ENCODE peak calls at places on chromosome 12, in ten cellular contexts. B is retinal pigment epithelial cell, C is thoracic aorta, K is MCF 10A, U is OCI-LY7, P is cardiac fibroblast, W is right lobe of liver, Q is HCT116, H is AG09319, E is pancreas. X is an unnamed sample.

GRCh38 chr12:116532986-116533342 is 26.2 kb upstream of the MAP1LC3B2 start:
- DNase-seq in B (no peak), C (no peak), K (no peak), U (no peak), P (no peak), W (no peak), Q (no peak), H (no peak), E (no peak), X (no peak)

GRCh38 chr12:24596768-24597388 is 352.0 kb downstream of the BCAT1 start:
- DNase-seq in B (peak), C (no peak), K (peak), U (peak), P (peak), W (no peak), Q (no peak), H (peak), E (no peak), X (no peak)

GRCh38 chr12:105955976-105956375 is 182.8 kb downstream of the NUAK1 start:
- DNase-seq in B (no peak), C (no peak), K (no peak), U (no peak), P (no peak), W (no peak), Q (no peak), H (no peak), E (no peak), X (no peak)

GRCh38 chr12:124827588-124828184 is 36.0 kb downstream of the SCARB1 start:
- DNase-seq in B (no peak), C (no peak), K (no peak), U (no peak), P (no peak), W (no peak), Q (no peak), H (no peak), E (no peak), X (peak)

GRCh38 chr12:125381373-125381772 is 316.1 kb downstream of the AACS start:
- DNase-seq in B (no peak), C (no peak), K (no peak), U (no peak), P (no peak), W (no peak), Q (no peak), H (no peak), E (no peak), X (no peak)

GRCh38 chr12:11568762-11569478 is 80.6 kb upstream of the ETV6 start:
- DNase-seq in B (no peak), C (no peak), K (no peak), U (no peak), P (no peak), W (no peak), Q (no peak), H (no peak), E (no peak), X (no peak)

GRCh38 chr12:106123551-106123991 is 15.2 kb downstream of the NUAK1 start:
- DNase-seq in B (no peak), C (no peak), K (no peak), U (no peak), P (peak), W (no peak), Q (no peak), H (no peak), E (no peak), X (no peak)

GRCh38 chr12:12797789-12798142 is 12.3 kb downstream of the APOLD1 start:
- DNase-seq in B (no peak), C (no peak), K (no peak), U (no peak), P (no peak), W (no peak), Q (no peak), H (no peak), E (no peak), X (no peak)

GRCh38 chr12:65442418-65442817 is 163.9 kb downstream of the MSRB3 start:
- DNase-seq in B (no peak), C (no peak), K (no peak), U (no peak), P (no peak), W (no peak), Q (no peak), H (no peak), E (no peak), X (no peak)

GRCh38 chr12:93098077-93098476 is 169.0 kb upstream of the EEA1 start:
- DNase-seq in B (no peak), C (peak), K (peak), U (peak), P (peak), W (peak), Q (peak), H (no peak), E (peak), X (peak)

GRCh38 chr12:82012176-82012575 is 253.0 kb upstream of the PPFIA2 start:
- DNase-seq in B (no peak), C (no peak), K (no peak), U (no peak), P (no peak), W (no peak), Q (no peak), H (no peak), E (no peak), X (no peak)

GRCh38 chr12:47214771-47215170 is 135.0 kb upstream of the AMIGO2 start:
- DNase-seq in B (no peak), C (no peak), K (no peak), U (no peak), P (no peak), W (no peak), Q (no peak), H (no peak), E (no peak), X (no peak)

GRCh38 chr12:22631863-22632463 is 7.0 kb downstream of the ETNK1 start:
- DNase-seq in B (no peak), C (no peak), K (peak), U (peak), P (peak), W (no peak), Q (no peak), H (no peak), E (no peak), X (no peak)

GRCh38 chr12:117063162-117063911 is 35.9 kb downstream of the TESC start:
- DNase-seq in B (no peak), C (no peak), K (no peak), U (no peak), P (no peak), W (no peak), Q (no peak), H (no peak), E (no peak), X (peak)

GRCh38 chr12:24416423-24417109 is 467.1 kb upstream of the SOX5 start:
- DNase-seq in B (no peak), C (no peak), K (no peak), U (no peak), P (no peak), W (no peak), Q (no peak), H (no peak), E (no peak), X (no peak)

GRCh38 chr12:111462134-111462821 is 56.6 kb downstream of the SH2B3 start:
- DNase-seq in B (no peak), C (no peak), K (no peak), U (no peak), P (peak), W (no peak), Q (no peak), H (peak), E (no peak), X (no peak)

GRCh38 chr12:570237-570925 is 92.9 kb downstream of the NINJ2 start:
- DNase-seq in B (peak), C (peak), K (peak), U (no peak), P (peak), W (peak), Q (peak), H (peak), E (peak), X (peak)

GRCh38 chr12:131096681-131097181 is 143.0 kb downstream of the ADGRD1 start:
- DNase-seq in B (no peak), C (no peak), K (no peak), U (no peak), P (no peak), W (peak), Q (no peak), H (no peak), E (no peak), X (peak)

GRCh38 chr12:118984206-118984943 is 3.0 kb downstream of the SRRM4 start:
- DNase-seq in B (no peak), C (no peak), K (no peak), U (no peak), P (no peak), W (no peak), Q (no peak), H (no peak), E (no peak), X (no peak)

GRCh38 chr12:27472604-27473003 is 26.1 kb downstream of the SMCO2 start:
- DNase-seq in B (no peak), C (no peak), K (no peak), U (no peak), P (no peak), W (no peak), Q (no peak), H (no peak), E (no peak), X (no peak)

GRCh38 chr12:34399631-34400422 is 377.5 kb downstream of the ALG10 start:
- DNase-seq in B (no peak), C (no peak), K (no peak), U (no peak), P (no peak), W (peak), Q (no peak), H (no peak), E (peak), X (peak)

GRCh38 chr12:13073191-13073590 is 29.0 kb downstream of the FAM234B start:
- DNase-seq in B (no peak), C (no peak), K (no peak), U (no peak), P (no peak), W (no peak), Q (no peak), H (no peak), E (no peak), X (no peak)

GRCh38 chr12:118103601-118104382 is at the start of gene VSIG10:
- DNase-seq in B (no peak), C (no peak), K (peak), U (peak), P (peak), W (peak), Q (no peak), H (peak), E (peak), X (peak)

GRCh38 chr12:66438601-66439000 is 136.3 kb downstream of the HELB start:
- DNase-seq in B (peak), C (no peak), K (peak), U (no peak), P (peak), W (no peak), Q (no peak), H (no peak), E (no peak), X (no peak)

GRCh38 chr12:127628655-127629054 is 638.3 kb upstream of the TMEM132C start:
- DNase-seq in B (no peak), C (no peak), K (peak), U (no peak), P (peak), W (no peak), Q (no peak), H (no peak), E (no peak), X (no peak)

GRCh38 chr12:57591567-57592325 is 754 bp downstream of the PIP4K2C start:
- DNase-seq in B (no peak), C (no peak), K (peak), U (no peak), P (no peak), W (peak), Q (no peak), H (no peak), E (peak), X (no peak)

GRCh38 chr12:76688001-76688400 is 75.9 kb upstream of the ZDHHC17 start:
- DNase-seq in B (no peak), C (no peak), K (no peak), U (no peak), P (peak), W (no peak), Q (no peak), H (no peak), E (no peak), X (no peak)

GRCh38 chr12:54383041-54383609 is 1.4 kb downstream of the ZNF385A start:
- DNase-seq in B (no peak), C (no peak), K (peak), U (no peak), P (peak), W (no peak), Q (no peak), H (peak), E (no peak), X (no peak)

GRCh38 chr12:1544991-1545700 is 49.2 kb downstream of the FBXL14 start:
- DNase-seq in B (no peak), C (no peak), K (peak), U (peak), P (peak), W (no peak), Q (peak), H (no peak), E (no peak), X (no peak)

GRCh38 chr12:7065073-7065623 is 4.6 kb downstream of the C1S start:
- DNase-seq in B (no peak), C (no peak), K (no peak), U (no peak), P (no peak), W (no peak), Q (no peak), H (no peak), E (no peak), X (no peak)

GRCh38 chr12:122018937-122019336 is 2.7 kb upstream of the BCL7A start:
- DNase-seq in B (no peak), C (no peak), K (no peak), U (no peak), P (no peak), W (no peak), Q (no peak), H (no peak), E (no peak), X (no peak)

GRCh38 chr12:62403031-62403430 is 63.6 kb upstream of the MON2 start:
- DNase-seq in B (no peak), C (no peak), K (peak), U (no peak), P (no peak), W (no peak), Q (no peak), H (no peak), E (no peak), X (no peak)

GRCh38 chr12:104733717-104734175 is 224.3 kb downstream of the SLC41A2 start:
- DNase-seq in B (no peak), C (no peak), K (peak), U (peak), P (peak), W (no peak), Q (peak), H (no peak), E (no peak), X (no peak)

GRCh38 chr12:13102481-13103195 is 829 bp downstream of the GSG1 start:
- DNase-seq in B (no peak), C (no peak), K (peak), U (no peak), P (peak), W (no peak), Q (no peak), H (no peak), E (no peak), X (no peak)

GRCh38 chr12:115866909-115867525 is 410.5 kb downstream of the MED13L start:
- DNase-seq in B (no peak), C (no peak), K (no peak), U (no peak), P (peak), W (no peak), Q (no peak), H (no peak), E (no peak), X (no peak)

GRCh38 chr12:1103632-1104031 is 112.6 kb downstream of the ERC1 start:
- DNase-seq in B (no peak), C (no peak), K (peak), U (no peak), P (peak), W (no peak), Q (no peak), H (no peak), E (no peak), X (no peak)

GRCh38 chr12:54993181-54993835 is 8.7 kb upstream of the TESPA1 start:
- DNase-seq in B (peak), C (no peak), K (peak), U (peak), P (peak), W (no peak), Q (peak), H (peak), E (peak), X (no peak)

GRCh38 chr12:100919116-100919515 is 124.5 kb downstream of the ANO4 start:
- DNase-seq in B (no peak), C (no peak), K (no peak), U (no peak), P (peak), W (no peak), Q (no peak), H (no peak), E (no peak), X (no peak)

GRCh38 chr12:92827836-92828431 is 101.2 kb downstream of the EEA1 start:
- DNase-seq in B (peak), C (no peak), K (peak), U (peak), P (peak), W (no peak), Q (peak), H (peak), E (no peak), X (no peak)

GRCh38 chr12:129844662-129845061 is 59.2 kb downstream of the TMEM132D start:
- DNase-seq in B (no peak), C (no peak), K (peak), U (no peak), P (no peak), W (no peak), Q (no peak), H (no peak), E (no peak), X (no peak)

GRCh38 chr12:6057693-6058092 is 66.8 kb downstream of the VWF start:
- DNase-seq in B (no peak), C (no peak), K (no peak), U (no peak), P (no peak), W (no peak), Q (no peak), H (no peak), E (no peak), X (no peak)

GRCh38 chr12:6059221-6059620 is 65.2 kb downstream of the VWF start:
- DNase-seq in B (no peak), C (no peak), K (no peak), U (no peak), P (no peak), W (no peak), Q (no peak), H (no peak), E (no peak), X (no peak)

GRCh38 chr12:6058481-6059161 is 65.8 kb downstream of the VWF start:
- DNase-seq in B (no peak), C (no peak), K (no peak), U (no peak), P (no peak), W (peak), Q (no peak), H (no peak), E (no peak), X (no peak)

GRCh38 chr12:6053541-6053940 is 70.9 kb downstream of the VWF start:
- DNase-seq in B (peak), C (no peak), K (no peak), U (no peak), P (peak), W (no peak), Q (no peak), H (no peak), E (no peak), X (no peak)

GRCh38 chr12:6056406-6057211 is 67.9 kb downstream of the VWF start:
- DNase-seq in B (no peak), C (no peak), K (no peak), U (peak), P (no peak), W (no peak), Q (peak), H (no peak), E (no peak), X (peak)
- TF ChIP-seq CTCF in B (peak), C (no peak), K (no peak), U (peak), P (peak), W (no peak), Q (peak), H (peak), E (no peak), X (no peak)

DNA sequence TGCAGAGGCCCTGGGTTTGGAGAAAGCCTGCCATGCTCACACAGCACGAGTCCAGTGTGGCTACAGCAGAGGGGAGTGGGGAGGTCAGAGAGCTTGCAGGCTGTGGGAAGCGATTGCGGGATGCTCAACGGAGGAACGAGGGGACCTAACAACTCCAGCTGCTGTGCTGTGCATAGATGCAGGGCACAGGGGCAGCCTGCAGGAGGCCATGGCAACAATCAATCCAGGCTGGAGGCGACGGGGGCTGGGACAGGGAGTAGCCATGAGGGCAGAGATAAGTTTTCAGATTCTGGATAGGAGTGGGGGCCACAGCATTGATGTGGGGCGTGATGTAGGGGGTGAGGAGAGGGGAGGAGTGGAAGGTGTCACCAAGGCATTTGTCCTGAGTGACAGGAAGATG is 20.6 kb downstream of the FAIM2 start:
- DNase-seq in B (no peak), C (no peak), K (no peak), U (no peak), P (no peak), W (no peak), Q (no peak), H (no peak), E (no peak), X (no peak)
- TF ChIP-seq CTCF in B (no peak), C (no peak), K (no peak), U (no peak), P (no peak), W (no peak), Q (no peak), H (no peak), E (no peak), X (no peak)

GRCh38 chr12:109387425-109388166 is 39.9 kb downstream of the MYO1H start:
- DNase-seq in B (no peak), C (no peak), K (peak), U (peak), P (peak), W (no peak), Q (peak), H (peak), E (no peak), X (no peak)
- TF ChIP-seq CTCF in B (peak), C (no peak), K (peak), U (peak), P (peak), W (peak), Q (peak), H (peak), E (no peak), X (no peak)

GRCh38 chr12:30823764-30824163 is 69.0 kb upstream of the CAPRIN2 start:
- DNase-seq in B (no peak), C (no peak), K (no peak), U (no peak), P (no peak), W (no peak), Q (no peak), H (no peak), E (no peak), X (no peak)
- TF ChIP-seq CTCF in B (no peak), C (no peak), K (no peak), U (no peak), P (no peak), W (no peak), Q (no peak), H (no peak), E (no peak), X (no peak)

GRCh38 chr12:15532364-15532977 is 210.2 kb downstream of the PTPRO start:
- DNase-seq in B (peak), C (no peak), K (peak), U (peak), P (peak), W (no peak), Q (peak), H (no peak), E (no peak), X (peak)
- TF ChIP-seq CTCF in B (peak), C (peak), K (peak), U (peak), P (peak), W (peak), Q (peak), H (peak), E (no peak), X (peak)

GRCh38 chr12:52414936-52415335 is 8.8 kb upstream of the KRT82 start:
- DNase-seq in B (no peak), C (no peak), K (no peak), U (no peak), P (no peak), W (no peak), Q (no peak), H (no peak), E (no peak), X (no peak)

GRCh38 chr12:52411806-52412205 is 5.7 kb upstream of the KRT82 start:
- DNase-seq in B (no peak), C (no peak), K (no peak), U (no peak), P (no peak), W (no peak), Q (no peak), H (no peak), E (no peak), X (no peak)

GRCh38 chr12:52415870-52416750 is 10.0 kb upstream of the KRT82 start:
- DNase-seq in B (peak), C (no peak), K (peak), U (no peak), P (peak), W (no peak), Q (no peak), H (peak), E (no peak), X (no peak)

GRCh38 chr12:52413202-52413601 is 7.1 kb upstream of the KRT82 start:
- DNase-seq in B (no peak), C (no peak), K (no peak), U (no peak), P (no peak), W (no peak), Q (no peak), H (no peak), E (no peak), X (no peak)

GRCh38 chr12:52413787-52414345 is 7.7 kb upstream of the KRT82 start:
- DNase-seq in B (no peak), C (no peak), K (no peak), U (no peak), P (no peak), W (no peak), Q (no peak), H (no peak), E (no peak), X (no peak)
- TF ChIP-seq CTCF in B (no peak), C (no peak), K (no peak), U (peak), P (no peak), W (no peak), Q (peak), H (no peak), E (no peak), X (no peak)

GRCh38 chr12:3003593-3003992 is 44.4 kb downstream of the TEAD4 start:
- DNase-seq in B (no peak), C (no peak), K (no peak), U (no peak), P (no peak), W (no peak), Q (no peak), H (no peak), E (peak), X (no peak)
- TF ChIP-seq CTCF in B (no peak), C (no peak), K (no peak), U (no peak), P (no peak), W (no peak), Q (no peak), H (no peak), E (peak), X (no peak)